ENCODE peak calls at places on chromosome 20, in ten cellular contexts. One of them, this sample, is unnamed. For H3K4me1, the result is how much of the 10 kb centered on the place peaks cover.

GRCh38 chr20:37968726-37969401 is 64.4 kb downstream of the TTI1 start:
- DNase-seq in heart right ventricle: no peak
- DNase-seq in lower lobe of right lung: no peak
- DNase-seq in breast epithelium: no peak
- DNase-seq in tibial artery: no peak
- DNase-seq in SJSA1: no peak
- DNase-seq in GM23248: peak
- DNase-seq in right cardiac atrium: no peak
- DNase-seq in upper lobe of right lung: no peak
- DNase-seq in colonic mucosa: peak
- DNase-seq in this sample: peak

GRCh38 chr20:10313701-10314100 is 95.1 kb downstream of the SNAP25 start:
- DNase-seq in heart right ventricle: no peak
- DNase-seq in lower lobe of right lung: no peak
- DNase-seq in breast epithelium: no peak
- DNase-seq in tibial artery: no peak
- DNase-seq in SJSA1: no peak
- DNase-seq in GM23248: no peak
- DNase-seq in right cardiac atrium: peak
- DNase-seq in upper lobe of right lung: no peak
- DNase-seq in colonic mucosa: no peak
- DNase-seq in this sample: no peak

GRCh38 chr20:40728996-40729395 is 40.0 kb upstream of the MAFB start:
- DNase-seq in heart right ventricle: no peak
- DNase-seq in lower lobe of right lung: no peak
- DNase-seq in breast epithelium: no peak
- DNase-seq in tibial artery: no peak
- DNase-seq in SJSA1: no peak
- DNase-seq in GM23248: no peak
- DNase-seq in right cardiac atrium: no peak
- DNase-seq in upper lobe of right lung: no peak
- DNase-seq in colonic mucosa: no peak
- DNase-seq in this sample: no peak

GRCh38 chr20:19789446-19789845 is 31.4 kb downstream of the RIN2 start:
- DNase-seq in heart right ventricle: no peak
- DNase-seq in lower lobe of right lung: no peak
- DNase-seq in breast epithelium: no peak
- DNase-seq in tibial artery: no peak
- DNase-seq in SJSA1: no peak
- DNase-seq in GM23248: no peak
- DNase-seq in right cardiac atrium: no peak
- DNase-seq in upper lobe of right lung: no peak
- DNase-seq in colonic mucosa: no peak
- DNase-seq in this sample: no peak

GRCh38 chr20:51335329-51335841 is 207.1 kb downstream of the NFATC2 start:
- DNase-seq in heart right ventricle: no peak
- DNase-seq in lower lobe of right lung: no peak
- DNase-seq in breast epithelium: no peak
- DNase-seq in tibial artery: no peak
- DNase-seq in SJSA1: peak
- DNase-seq in GM23248: peak
- DNase-seq in right cardiac atrium: no peak
- DNase-seq in upper lobe of right lung: no peak
- DNase-seq in colonic mucosa: no peak
- DNase-seq in this sample: no peak

GRCh38 chr20:22575087-22575721 is 9.2 kb downstream of the FOXA2 start:
- DNase-seq in heart right ventricle: no peak
- DNase-seq in lower lobe of right lung: no peak
- DNase-seq in breast epithelium: no peak
- DNase-seq in tibial artery: no peak
- DNase-seq in SJSA1: peak
- DNase-seq in GM23248: no peak
- DNase-seq in right cardiac atrium: no peak
- DNase-seq in upper lobe of right lung: no peak
- DNase-seq in colonic mucosa: peak
- DNase-seq in this sample: no peak

GRCh38 chr20:9301129-9302072 is 213.0 kb upstream of the LAMP5 start:
- DNase-seq in heart right ventricle: no peak
- DNase-seq in lower lobe of right lung: no peak
- DNase-seq in breast epithelium: no peak
- DNase-seq in tibial artery: no peak
- DNase-seq in SJSA1: peak
- DNase-seq in GM23248: peak
- DNase-seq in right cardiac atrium: no peak
- DNase-seq in upper lobe of right lung: no peak
- DNase-seq in colonic mucosa: peak
- DNase-seq in this sample: no peak

GRCh38 chr20:63434599-63435378 is 37.7 kb downstream of the KCNQ2 start:
- DNase-seq in heart right ventricle: peak
- DNase-seq in lower lobe of right lung: peak
- DNase-seq in breast epithelium: no peak
- DNase-seq in tibial artery: peak
- DNase-seq in SJSA1: peak
- DNase-seq in GM23248: peak
- DNase-seq in right cardiac atrium: peak
- DNase-seq in upper lobe of right lung: peak
- DNase-seq in colonic mucosa: peak
- DNase-seq in this sample: peak

DNA sequence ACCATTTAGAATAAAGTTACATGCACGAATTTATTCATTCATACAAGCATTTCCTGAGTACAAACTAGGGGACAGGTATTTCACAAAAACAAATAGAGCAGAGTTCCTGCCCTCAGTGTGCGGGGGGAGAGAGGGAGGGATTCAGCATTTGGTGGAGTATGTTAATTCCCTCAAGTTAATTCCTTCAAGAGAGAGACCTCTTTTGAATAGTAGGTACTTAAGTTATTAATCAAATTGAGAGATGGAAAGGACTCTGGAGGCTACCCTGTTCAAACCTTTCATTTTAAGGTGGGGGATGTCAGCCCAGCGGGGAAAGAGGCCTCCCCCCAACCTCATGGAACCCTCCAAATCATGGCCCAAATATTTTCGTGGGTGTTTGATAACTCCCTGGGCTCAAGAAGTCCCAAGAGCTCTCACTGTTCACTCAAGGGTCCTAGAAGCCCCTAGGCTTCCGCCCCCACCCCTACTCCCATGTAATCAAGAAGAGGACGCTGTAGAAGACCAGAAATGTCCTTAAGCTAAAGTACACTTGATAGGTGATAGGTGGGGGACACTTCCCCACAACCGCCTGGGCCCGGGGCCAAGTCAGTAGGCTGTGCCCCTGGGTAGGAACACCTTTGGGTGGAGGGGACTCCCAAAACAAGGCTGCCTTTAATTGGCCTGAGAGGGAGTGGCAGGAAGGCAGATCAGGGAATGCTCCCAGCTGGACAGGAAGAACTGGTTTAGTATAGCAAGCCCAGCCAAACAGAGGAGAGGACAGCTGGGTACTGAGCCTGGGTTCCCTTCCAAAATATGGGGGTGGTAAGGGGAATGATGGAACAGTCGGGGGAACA is 2.9 kb downstream of the SDC4 start:
- DNase-seq in heart right ventricle: no peak
- DNase-seq in lower lobe of right lung: peak
- DNase-seq in breast epithelium: peak
- DNase-seq in tibial artery: no peak
- DNase-seq in SJSA1: no peak
- DNase-seq in GM23248: no peak
- DNase-seq in right cardiac atrium: no peak
- DNase-seq in upper lobe of right lung: peak
- DNase-seq in colonic mucosa: peak
- DNase-seq in this sample: no peak
- H3K4me1 ChIP-seq in heart right ventricle: half or more
- H3K4me1 ChIP-seq in lower lobe of right lung: half or more
- H3K4me1 ChIP-seq in breast epithelium: under half
- H3K4me1 ChIP-seq in tibial artery: half or more
- H3K4me1 ChIP-seq in SJSA1: half or more
- H3K4me1 ChIP-seq in GM23248: half or more
- H3K4me1 ChIP-seq in right cardiac atrium: under half
- H3K4me1 ChIP-seq in upper lobe of right lung: half or more
- H3K4me1 ChIP-seq in colonic mucosa: under half
- H3K4me1 ChIP-seq in this sample: half or more

GRCh38 chr20:31836853-31837608 is 8.4 kb downstream of the FOXS1 start:
- DNase-seq in heart right ventricle: no peak
- DNase-seq in lower lobe of right lung: no peak
- DNase-seq in breast epithelium: no peak
- DNase-seq in tibial artery: no peak
- DNase-seq in SJSA1: peak
- DNase-seq in GM23248: peak
- DNase-seq in right cardiac atrium: peak
- DNase-seq in upper lobe of right lung: no peak
- DNase-seq in colonic mucosa: no peak
- DNase-seq in this sample: no peak
- H3K27ac ChIP-seq in heart right ventricle: peak
- H3K27ac ChIP-seq in lower lobe of right lung: no peak
- H3K27ac ChIP-seq in breast epithelium: peak
- H3K27ac ChIP-seq in tibial artery: peak
- H3K27ac ChIP-seq in SJSA1: peak
- H3K27ac ChIP-seq in GM23248: no peak
- H3K27ac ChIP-seq in right cardiac atrium: no peak
- H3K27ac ChIP-seq in upper lobe of right lung: no peak
- H3K27ac ChIP-seq in colonic mucosa: no peak
- H3K27ac ChIP-seq in this sample: peak

GRCh38 chr20:57498425-57499400 is 26.2 kb downstream of the CTCFL start:
- DNase-seq in heart right ventricle: no peak
- DNase-seq in lower lobe of right lung: no peak
- DNase-seq in breast epithelium: no peak
- DNase-seq in tibial artery: no peak
- DNase-seq in SJSA1: no peak
- DNase-seq in GM23248: peak
- DNase-seq in right cardiac atrium: peak
- DNase-seq in upper lobe of right lung: no peak
- DNase-seq in colonic mucosa: peak
- DNase-seq in this sample: no peak

GRCh38 chr20:57500235-57500634 is 24.7 kb downstream of the CTCFL start:
- DNase-seq in heart right ventricle: no peak
- DNase-seq in lower lobe of right lung: no peak
- DNase-seq in breast epithelium: no peak
- DNase-seq in tibial artery: no peak
- DNase-seq in SJSA1: no peak
- DNase-seq in GM23248: no peak
- DNase-seq in right cardiac atrium: no peak
- DNase-seq in upper lobe of right lung: no peak
- DNase-seq in colonic mucosa: no peak
- DNase-seq in this sample: no peak

GRCh38 chr20:57501461-57502330 is 23.2 kb downstream of the CTCFL start:
- DNase-seq in heart right ventricle: no peak
- DNase-seq in lower lobe of right lung: no peak
- DNase-seq in breast epithelium: no peak
- DNase-seq in tibial artery: no peak
- DNase-seq in SJSA1: peak
- DNase-seq in GM23248: peak
- DNase-seq in right cardiac atrium: no peak
- DNase-seq in upper lobe of right lung: no peak
- DNase-seq in colonic mucosa: no peak
- DNase-seq in this sample: no peak

GRCh38 chr20:57500941-57501340 is 24.0 kb downstream of the CTCFL start:
- DNase-seq in heart right ventricle: no peak
- DNase-seq in lower lobe of right lung: no peak
- DNase-seq in breast epithelium: no peak
- DNase-seq in tibial artery: no peak
- DNase-seq in SJSA1: peak
- DNase-seq in GM23248: no peak
- DNase-seq in right cardiac atrium: no peak
- DNase-seq in upper lobe of right lung: no peak
- DNase-seq in colonic mucosa: no peak
- DNase-seq in this sample: no peak

GRCh38 chr20:57499676-57500075 is 25.3 kb downstream of the CTCFL start:
- DNase-seq in heart right ventricle: no peak
- DNase-seq in lower lobe of right lung: no peak
- DNase-seq in breast epithelium: no peak
- DNase-seq in tibial artery: no peak
- DNase-seq in SJSA1: no peak
- DNase-seq in GM23248: no peak
- DNase-seq in right cardiac atrium: no peak
- DNase-seq in upper lobe of right lung: no peak
- DNase-seq in colonic mucosa: no peak
- DNase-seq in this sample: no peak
- H3K4me1 ChIP-seq in heart right ventricle: under half
- H3K4me1 ChIP-seq in lower lobe of right lung: under half
- H3K4me1 ChIP-seq in breast epithelium: under half
- H3K4me1 ChIP-seq in tibial artery: under half
- H3K4me1 ChIP-seq in SJSA1: under half
- H3K4me1 ChIP-seq in GM23248: under half
- H3K4me1 ChIP-seq in right cardiac atrium: under half
- H3K4me1 ChIP-seq in upper lobe of right lung: under half
- H3K4me1 ChIP-seq in colonic mucosa: under half
- H3K4me1 ChIP-seq in this sample: under half

GRCh38 chr20:47464380-47465101 is 37.1 kb upstream of the NCOA3 start:
- DNase-seq in heart right ventricle: peak
- DNase-seq in lower lobe of right lung: no peak
- DNase-seq in breast epithelium: peak
- DNase-seq in tibial artery: peak
- DNase-seq in SJSA1: peak
- DNase-seq in GM23248: peak
- DNase-seq in right cardiac atrium: peak
- DNase-seq in upper lobe of right lung: no peak
- DNase-seq in colonic mucosa: peak
- DNase-seq in this sample: peak

GRCh38 chr20:47466193-47466592 is 35.5 kb upstream of the NCOA3 start:
- DNase-seq in heart right ventricle: no peak
- DNase-seq in lower lobe of right lung: no peak
- DNase-seq in breast epithelium: no peak
- DNase-seq in tibial artery: no peak
- DNase-seq in SJSA1: no peak
- DNase-seq in GM23248: peak
- DNase-seq in right cardiac atrium: no peak
- DNase-seq in upper lobe of right lung: no peak
- DNase-seq in colonic mucosa: no peak
- DNase-seq in this sample: no peak

GRCh38 chr20:47465335-47466090 is 36.2 kb upstream of the NCOA3 start:
- DNase-seq in heart right ventricle: no peak
- DNase-seq in lower lobe of right lung: no peak
- DNase-seq in breast epithelium: no peak
- DNase-seq in tibial artery: no peak
- DNase-seq in SJSA1: no peak
- DNase-seq in GM23248: no peak
- DNase-seq in right cardiac atrium: peak
- DNase-seq in upper lobe of right lung: no peak
- DNase-seq in colonic mucosa: no peak
- DNase-seq in this sample: no peak

GRCh38 chr20:47466704-47467459 is 34.8 kb upstream of the NCOA3 start:
- DNase-seq in heart right ventricle: no peak
- DNase-seq in lower lobe of right lung: no peak
- DNase-seq in breast epithelium: no peak
- DNase-seq in tibial artery: no peak
- DNase-seq in SJSA1: no peak
- DNase-seq in GM23248: no peak
- DNase-seq in right cardiac atrium: no peak
- DNase-seq in upper lobe of right lung: no peak
- DNase-seq in colonic mucosa: no peak
- DNase-seq in this sample: no peak

DNA sequence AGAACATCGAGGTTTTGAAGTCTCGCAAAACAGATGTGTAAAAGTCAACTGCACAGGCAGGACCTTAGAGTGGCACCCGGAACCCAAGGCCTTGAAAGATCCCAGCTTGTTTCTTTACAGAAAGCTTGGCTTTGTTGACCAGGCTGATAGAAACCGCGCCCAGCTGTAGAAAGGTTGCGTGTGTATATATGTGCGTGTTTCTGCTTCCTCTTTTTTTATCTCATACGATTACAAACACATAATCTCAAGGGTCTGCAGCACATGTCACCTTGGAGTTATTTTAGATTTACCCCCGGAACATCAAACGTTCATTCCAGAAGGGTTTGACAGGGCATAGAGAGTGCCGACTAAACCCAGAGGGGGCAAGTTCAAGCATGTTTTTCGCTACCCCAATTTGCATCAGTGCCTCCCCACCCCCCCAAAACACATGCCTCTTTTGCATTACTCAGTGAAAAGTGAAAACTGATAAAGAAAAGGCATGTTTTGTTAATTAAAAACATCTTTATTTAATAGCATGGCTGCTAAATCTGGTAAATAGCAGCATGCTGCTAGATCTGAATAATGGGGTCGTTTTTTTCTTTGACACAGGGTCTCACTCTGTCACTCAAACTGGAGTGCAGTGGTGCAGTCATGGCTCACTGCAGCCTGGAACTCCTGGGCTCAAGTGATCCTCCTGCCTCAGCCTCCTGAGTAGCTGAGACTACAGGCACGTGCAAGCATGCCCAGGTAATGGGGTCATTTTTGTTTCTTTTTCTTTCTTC is 33.2 kb upstream of the NCOA3 start:
- DNase-seq in heart right ventricle: no peak
- DNase-seq in lower lobe of right lung: no peak
- DNase-seq in breast epithelium: no peak
- DNase-seq in tibial artery: no peak
- DNase-seq in SJSA1: no peak
- DNase-seq in GM23248: no peak
- DNase-seq in right cardiac atrium: no peak
- DNase-seq in upper lobe of right lung: no peak
- DNase-seq in colonic mucosa: peak
- DNase-seq in this sample: no peak
- H3K27ac ChIP-seq in heart right ventricle: no peak
- H3K27ac ChIP-seq in lower lobe of right lung: no peak
- H3K27ac ChIP-seq in breast epithelium: no peak
- H3K27ac ChIP-seq in tibial artery: no peak
- H3K27ac ChIP-seq in SJSA1: no peak
- H3K27ac ChIP-seq in GM23248: no peak
- H3K27ac ChIP-seq in right cardiac atrium: no peak
- H3K27ac ChIP-seq in upper lobe of right lung: no peak
- H3K27ac ChIP-seq in colonic mucosa: no peak
- H3K27ac ChIP-seq in this sample: no peak